ENCODE peak calls at places on chromosomes 13 and 19, in nine cellular contexts. One of them, this sample, is unnamed.

GRCh38 chr19:41995959-41996797 is 2.1 kb upstream of the ATP1A3 start:
- DNase-seq in osteoblast: peak; percentile 92
- DNase-seq in SK-N-SH: peak; percentile 90
- DNase-seq in GM23338: peak; percentile 98
- DNase-seq in astrocyte: no peak
- DNase-seq in mesendoderm: peak; percentile 89
- DNase-seq in neural progenitor cell: peak; percentile 92
- DNase-seq in GM23248: peak; percentile 40
- DNase-seq in GM12878: no peak
- DNase-seq in this sample: no peak

GRCh38 chr19:39240421-39240820 is 4.4 kb downstream of the IFNL3 start:
- DNase-seq in osteoblast: no peak
- DNase-seq in SK-N-SH: no peak
- DNase-seq in GM23338: no peak
- DNase-seq in astrocyte: no peak
- DNase-seq in mesendoderm: no peak
- DNase-seq in neural progenitor cell: no peak
- DNase-seq in GM23248: no peak
- DNase-seq in GM12878: no peak
- DNase-seq in this sample: no peak

GRCh38 chr19:2229103-2230028 is 6.8 kb downstream of the PLEKHJ1 start:
- DNase-seq in osteoblast: no peak
- DNase-seq in SK-N-SH: no peak
- DNase-seq in GM23338: no peak
- DNase-seq in astrocyte: no peak
- DNase-seq in mesendoderm: no peak
- DNase-seq in neural progenitor cell: no peak
- DNase-seq in GM23248: no peak
- DNase-seq in GM12878: no peak
- DNase-seq in this sample: no peak

GRCh38 chr19:38842439-38843174 is 7.2 kb downstream of the HNRNPL start:
- DNase-seq in osteoblast: no peak
- DNase-seq in SK-N-SH: no peak
- DNase-seq in GM23338: no peak
- DNase-seq in astrocyte: no peak
- DNase-seq in mesendoderm: no peak
- DNase-seq in neural progenitor cell: no peak
- DNase-seq in GM23248: no peak
- DNase-seq in GM12878: no peak
- DNase-seq in this sample: no peak

GRCh38 chr13:21670883-21671792 is at the start of gene FGF9:
- DNase-seq in osteoblast: peak; percentile 99
- DNase-seq in SK-N-SH: peak; percentile 84
- DNase-seq in GM23338: peak; percentile 92
- DNase-seq in astrocyte: peak; percentile 72
- DNase-seq in mesendoderm: peak; percentile 91
- DNase-seq in neural progenitor cell: peak; percentile 96
- DNase-seq in GM23248: peak; percentile 80
- DNase-seq in GM12878: peak; percentile 7
- DNase-seq in this sample: peak; percentile 92

GRCh38 chr19:4851551-4852290 is 15.7 kb downstream of the PLIN3 start:
- DNase-seq in osteoblast: peak; percentile 97
- DNase-seq in SK-N-SH: peak; percentile 94
- DNase-seq in GM23338: peak; percentile 85
- DNase-seq in astrocyte: no peak
- DNase-seq in mesendoderm: peak; percentile 77
- DNase-seq in neural progenitor cell: peak; percentile 71
- DNase-seq in GM23248: peak; percentile 67
- DNase-seq in GM12878: no peak
- DNase-seq in this sample: peak; percentile 68

GRCh38 chr19:49712397-49712859 is 21.5 kb downstream of the CPT1C start:
- DNase-seq in osteoblast: peak; percentile 87
- DNase-seq in SK-N-SH: peak; percentile 93
- DNase-seq in GM23338: peak; percentile 92
- DNase-seq in astrocyte: peak; percentile 14
- DNase-seq in mesendoderm: peak; percentile 79
- DNase-seq in neural progenitor cell: peak; percentile 72
- DNase-seq in GM23248: peak; percentile 90
- DNase-seq in GM12878: no peak
- DNase-seq in this sample: no peak

GRCh38 chr13:102197193-102197592 is 204.7 kb downstream of the FGF14 start:
- DNase-seq in osteoblast: no peak
- DNase-seq in SK-N-SH: no peak
- DNase-seq in GM23338: peak; percentile 72
- DNase-seq in astrocyte: peak; percentile 19
- DNase-seq in mesendoderm: peak; percentile 72
- DNase-seq in neural progenitor cell: peak; percentile 28
- DNase-seq in GM23248: peak; percentile 14
- DNase-seq in GM12878: no peak
- DNase-seq in this sample: no peak

GRCh38 chr13:113843864-113844556 is 19.9 kb downstream of the GAS6 start:
- DNase-seq in osteoblast: no peak
- DNase-seq in SK-N-SH: no peak
- DNase-seq in GM23338: peak; percentile 45
- DNase-seq in astrocyte: no peak
- DNase-seq in mesendoderm: no peak
- DNase-seq in neural progenitor cell: no peak
- DNase-seq in GM23248: no peak
- DNase-seq in GM12878: no peak
- DNase-seq in this sample: no peak

GRCh38 chr13:38758278-38758677 is 71.4 kb downstream of the FREM2 start:
- DNase-seq in osteoblast: no peak
- DNase-seq in SK-N-SH: no peak
- DNase-seq in GM23338: no peak
- DNase-seq in astrocyte: no peak
- DNase-seq in mesendoderm: peak; percentile 74
- DNase-seq in neural progenitor cell: peak; percentile 23
- DNase-seq in GM23248: no peak
- DNase-seq in GM12878: no peak
- DNase-seq in this sample: no peak

GRCh38 chr13:79805317-79805716 is 324.4 kb downstream of the NDFIP2 start:
- DNase-seq in osteoblast: no peak
- DNase-seq in SK-N-SH: no peak
- DNase-seq in GM23338: no peak
- DNase-seq in astrocyte: no peak
- DNase-seq in mesendoderm: peak; percentile 85
- DNase-seq in neural progenitor cell: peak; percentile 15
- DNase-seq in GM23248: no peak
- DNase-seq in GM12878: no peak
- DNase-seq in this sample: no peak

GRCh38 chr13:79808475-79808874 is 327.5 kb downstream of the NDFIP2 start:
- DNase-seq in osteoblast: no peak
- DNase-seq in SK-N-SH: no peak
- DNase-seq in GM23338: no peak
- DNase-seq in astrocyte: no peak
- DNase-seq in mesendoderm: no peak
- DNase-seq in neural progenitor cell: no peak
- DNase-seq in GM23248: no peak
- DNase-seq in GM12878: no peak
- DNase-seq in this sample: no peak

GRCh38 chr13:79810018-79810417 is 329.1 kb downstream of the NDFIP2 start:
- DNase-seq in osteoblast: no peak
- DNase-seq in SK-N-SH: no peak
- DNase-seq in GM23338: no peak
- DNase-seq in astrocyte: no peak
- DNase-seq in mesendoderm: no peak
- DNase-seq in neural progenitor cell: no peak
- DNase-seq in GM23248: no peak
- DNase-seq in GM12878: no peak
- DNase-seq in this sample: no peak

GRCh38 chr13:79806821-79807220 is 325.9 kb downstream of the NDFIP2 start:
- DNase-seq in osteoblast: no peak
- DNase-seq in SK-N-SH: no peak
- DNase-seq in GM23338: no peak
- DNase-seq in astrocyte: no peak
- DNase-seq in mesendoderm: peak; percentile 21
- DNase-seq in neural progenitor cell: no peak
- DNase-seq in GM23248: no peak
- DNase-seq in GM12878: no peak
- DNase-seq in this sample: no peak

GRCh38 chr13:79807554-79807953 is 326.6 kb downstream of the NDFIP2 start:
- DNase-seq in osteoblast: no peak
- DNase-seq in SK-N-SH: no peak
- DNase-seq in GM23338: no peak
- DNase-seq in astrocyte: no peak
- DNase-seq in mesendoderm: no peak
- DNase-seq in neural progenitor cell: no peak
- DNase-seq in GM23248: no peak
- DNase-seq in GM12878: no peak
- DNase-seq in this sample: no peak
- H3K79me2 ChIP-seq in osteoblast: no peaks in the 10 kb centered on the region
- H3K79me2 ChIP-seq in SK-N-SH: no peaks in the 10 kb centered on the region
- H3K79me2 ChIP-seq in GM23338: no peaks in the 10 kb centered on the region
- H3K79me2 ChIP-seq in astrocyte: no peaks in the 10 kb centered on the region
- H3K79me2 ChIP-seq in mesendoderm: no peaks in the 10 kb centered on the region
- H3K79me2 ChIP-seq in neural progenitor cell: no peaks in the 10 kb centered on the region
- H3K79me2 ChIP-seq in GM23248: no peaks in the 10 kb centered on the region
- H3K79me2 ChIP-seq in GM12878: no peaks in the 10 kb centered on the region
- H3K79me2 ChIP-seq in this sample: no peaks in the 10 kb centered on the region

GRCh38 chr19:18435185-18435841 is 2.6 kb downstream of the ISYNA1 start:
- DNase-seq in osteoblast: peak; percentile 91
- DNase-seq in SK-N-SH: no peak
- DNase-seq in GM23338: no peak
- DNase-seq in astrocyte: no peak
- DNase-seq in mesendoderm: no peak
- DNase-seq in neural progenitor cell: no peak
- DNase-seq in GM23248: peak; percentile 18
- DNase-seq in GM12878: no peak
- DNase-seq in this sample: no peak

GRCh38 chr19:18437481-18438330 is at the start of gene ISYNA1:
- DNase-seq in osteoblast: peak; percentile 97
- DNase-seq in SK-N-SH: peak; percentile 94
- DNase-seq in GM23338: peak; percentile 79
- DNase-seq in astrocyte: no peak
- DNase-seq in mesendoderm: peak; percentile 75
- DNase-seq in neural progenitor cell: peak; percentile 85
- DNase-seq in GM23248: peak; percentile 69
- DNase-seq in GM12878: no peak
- DNase-seq in this sample: peak; percentile 76

GRCh38 chr19:18436651-18437478 is 1.1 kb downstream of the ISYNA1 start:
- DNase-seq in osteoblast: peak; percentile 99
- DNase-seq in SK-N-SH: peak; percentile 95
- DNase-seq in GM23338: peak; percentile 96
- DNase-seq in astrocyte: peak; percentile 66
- DNase-seq in mesendoderm: peak; percentile 95
- DNase-seq in neural progenitor cell: peak; percentile 92
- DNase-seq in GM23248: peak; percentile 85
- DNase-seq in GM12878: no peak
- DNase-seq in this sample: peak; percentile 92

GRCh38 chr19:18434411-18435184 is 3.3 kb downstream of the ISYNA1 start:
- DNase-seq in osteoblast: peak; percentile 88
- DNase-seq in SK-N-SH: no peak
- DNase-seq in GM23338: peak; percentile 32
- DNase-seq in astrocyte: no peak
- DNase-seq in mesendoderm: no peak
- DNase-seq in neural progenitor cell: no peak
- DNase-seq in GM23248: peak; percentile 20
- DNase-seq in GM12878: no peak
- DNase-seq in this sample: no peak

GRCh38 chr19:18435848-18436631 is 1.9 kb downstream of the ISYNA1 start:
- DNase-seq in osteoblast: peak; percentile 88
- DNase-seq in SK-N-SH: no peak
- DNase-seq in GM23338: no peak
- DNase-seq in astrocyte: no peak
- DNase-seq in mesendoderm: no peak
- DNase-seq in neural progenitor cell: no peak
- DNase-seq in GM23248: peak; percentile 19
- DNase-seq in GM12878: no peak
- DNase-seq in this sample: no peak
- H3K4me3 ChIP-seq in osteoblast: no peak overlapping the region
- H3K4me3 ChIP-seq in SK-N-SH: no peak overlapping the region
- H3K4me3 ChIP-seq in GM23338: peak overlapping the region; percentile 79
- H3K4me3 ChIP-seq in astrocyte: no peak overlapping the region
- H3K4me3 ChIP-seq in mesendoderm: no peak overlapping the region
- H3K4me3 ChIP-seq in neural progenitor cell: no peak overlapping the region
- H3K4me3 ChIP-seq in GM23248: no peak overlapping the region
- H3K4me3 ChIP-seq in GM12878: no peak overlapping the region
- H3K4me3 ChIP-seq in this sample: no peak overlapping the region

GRCh38 chr19:3367572-3368440 is 1.4 kb downstream of the NFIC start:
- DNase-seq in osteoblast: peak; percentile 92
- DNase-seq in SK-N-SH: peak; percentile 56
- DNase-seq in GM23338: no peak
- DNase-seq in astrocyte: no peak
- DNase-seq in mesendoderm: no peak
- DNase-seq in neural progenitor cell: no peak
- DNase-seq in GM23248: peak; percentile 63
- DNase-seq in GM12878: no peak
- DNase-seq in this sample: no peak
- H3K79me2 ChIP-seq in osteoblast: peaks cover 92% of the 10 kb centered on the region
- H3K79me2 ChIP-seq in SK-N-SH: peaks cover 88% of the 10 kb centered on the region
- H3K79me2 ChIP-seq in GM23338: no peaks in the 10 kb centered on the region
- H3K79me2 ChIP-seq in astrocyte: peaks cover 82% of the 10 kb centered on the region
- H3K79me2 ChIP-seq in mesendoderm: no peaks in the 10 kb centered on the region
- H3K79me2 ChIP-seq in neural progenitor cell: no peaks in the 10 kb centered on the region
- H3K79me2 ChIP-seq in GM23248: peaks cover 91% of the 10 kb centered on the region
- H3K79me2 ChIP-seq in GM12878: peaks cover 73% of the 10 kb centered on the region
- H3K79me2 ChIP-seq in this sample: peaks cover 34% of the 10 kb centered on the region

DNA sequence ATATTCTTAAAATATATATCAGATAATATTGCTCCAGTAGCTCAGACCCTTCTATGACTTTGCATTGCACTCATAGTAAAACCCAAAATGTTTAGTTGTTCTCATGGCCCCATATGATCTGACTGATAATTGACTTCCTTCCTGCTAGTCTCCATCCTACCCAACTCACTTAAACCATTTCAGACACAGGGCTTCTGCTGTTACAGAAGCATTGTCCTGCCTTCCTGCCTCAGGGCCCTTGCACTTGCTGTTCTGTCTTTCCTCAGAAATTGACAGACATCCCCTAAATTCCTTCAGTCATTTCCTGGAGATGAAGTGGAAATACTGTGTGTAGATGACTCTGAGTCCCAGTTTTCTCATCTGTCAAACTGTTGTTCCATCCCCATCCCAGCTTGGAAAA is 19.7 kb downstream of the FBXL12 start:
- DNase-seq in osteoblast: peak; percentile 81
- DNase-seq in SK-N-SH: no peak
- DNase-seq in GM23338: no peak
- DNase-seq in astrocyte: no peak
- DNase-seq in mesendoderm: no peak
- DNase-seq in neural progenitor cell: no peak
- DNase-seq in GM23248: no peak
- DNase-seq in GM12878: no peak
- DNase-seq in this sample: no peak
- H3K4me3 ChIP-seq in osteoblast: no peak overlapping the region
- H3K4me3 ChIP-seq in SK-N-SH: no peak overlapping the region
- H3K4me3 ChIP-seq in GM23338: no peak overlapping the region
- H3K4me3 ChIP-seq in astrocyte: no peak overlapping the region
- H3K4me3 ChIP-seq in mesendoderm: no peak overlapping the region
- H3K4me3 ChIP-seq in neural progenitor cell: no peak overlapping the region
- H3K4me3 ChIP-seq in GM23248: no peak overlapping the region
- H3K4me3 ChIP-seq in GM12878: no peak overlapping the region
- H3K4me3 ChIP-seq in this sample: no peak overlapping the region

DNA sequence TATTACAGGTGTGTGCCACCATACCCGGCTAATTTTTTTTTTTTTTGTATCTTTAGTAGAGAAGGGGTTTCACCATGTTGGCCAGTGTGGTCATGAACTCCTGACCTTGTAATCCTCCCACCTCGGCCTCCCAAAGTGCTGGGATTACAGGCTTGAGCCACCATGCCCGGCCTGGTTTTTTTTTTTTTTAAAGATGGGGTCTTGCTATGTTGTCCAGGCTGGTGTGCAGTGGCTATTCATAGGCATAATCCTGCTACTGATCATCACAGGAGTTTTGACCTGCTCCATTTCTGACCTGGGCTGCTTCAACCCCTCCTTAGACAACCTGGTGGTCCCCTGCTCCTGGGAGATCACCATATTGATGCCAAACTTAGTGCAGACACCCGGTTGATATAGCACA is 9.7 kb downstream of the PLAUR start:
- DNase-seq in osteoblast: no peak
- DNase-seq in SK-N-SH: no peak
- DNase-seq in GM23338: no peak
- DNase-seq in astrocyte: no peak
- DNase-seq in mesendoderm: no peak
- DNase-seq in neural progenitor cell: no peak
- DNase-seq in GM23248: no peak
- DNase-seq in GM12878: no peak
- DNase-seq in this sample: no peak
- H3K79me2 ChIP-seq in osteoblast: peaks cover 68% of the 10 kb centered on the region
- H3K79me2 ChIP-seq in SK-N-SH: peaks cover 38% of the 10 kb centered on the region
- H3K79me2 ChIP-seq in GM23338: no peaks in the 10 kb centered on the region
- H3K79me2 ChIP-seq in astrocyte: peaks cover 75% of the 10 kb centered on the region
- H3K79me2 ChIP-seq in mesendoderm: no peaks in the 10 kb centered on the region
- H3K79me2 ChIP-seq in neural progenitor cell: no peaks in the 10 kb centered on the region
- H3K79me2 ChIP-seq in GM23248: peaks cover 76% of the 10 kb centered on the region
- H3K79me2 ChIP-seq in GM12878: no peaks in the 10 kb centered on the region
- H3K79me2 ChIP-seq in this sample: no peaks in the 10 kb centered on the region